ENCODE peak calls at places on chromosomes 3 and 15, in ten cellular contexts. F is activated naive CD4-positive, alpha-beta T cell treated with anti-CD3 and anti-CD28 coated beads, Interleukin-2, amount 50 U/mL, for 72 hours; H is cardiac septum; Z is hypothalamus; I is dorsolateral prefrontal cortex; E is NCI-H2107; X is ovary; U is pons; T is stimulated activated CD8-positive, alpha-beta memory T cell treated with anti-CD3 and anti-CD28 coated beads, Interleukin-4, amount 100 ng/mL, for 4 hours; C is NCI-H524. N is an unnamed sample.

GRCh38 chr3:141388823-141389617 is 20.7 kb downstream of the ZBTB38 start:
- DNase-seq in F (no peak), H (no peak), Z (no peak), I (no peak), E (no peak), X (no peak), U (no peak), T (no peak), C (no peak), N (no peak)

GRCh38 chr15:65979316-65979715 is 110.0 kb downstream of the RAB11A start:
- DNase-seq in F (no peak), H (no peak), Z (no peak), I (no peak), E (no peak), X (no peak), U (no peak), T (no peak), C (no peak), N (no peak)

GRCh38 chr3:73536336-73536895 is 88.3 kb downstream of the PDZRN3 start:
- DNase-seq in F (no peak), H (no peak), Z (no peak), I (no peak), E (no peak), X (no peak), U (no peak), T (no peak), C (no peak), N (no peak)

GRCh38 chr15:27201425-27201824 is 230.4 kb downstream of the GABRG3 start:
- DNase-seq in F (no peak), H (no peak), Z (no peak), I (no peak), E (no peak), X (no peak), U (no peak), T (no peak), C (peak), N (no peak)

GRCh38 chr3:7423995-7424394 is 563.1 kb downstream of the GRM7 start:
- DNase-seq in F (no peak), H (no peak), Z (no peak), I (no peak), E (no peak), X (no peak), U (no peak), T (no peak), C (no peak), N (no peak)

GRCh38 chr3:56754753-56755365 is 46.9 kb downstream of the ARHGEF3 start:
- DNase-seq in F (no peak), H (no peak), Z (no peak), I (no peak), E (no peak), X (no peak), U (no peak), T (no peak), C (no peak), N (no peak)

GRCh38 chr3:159126261-159127020 is 324.6 kb downstream of the MFSD1 start:
- DNase-seq in F (no peak), H (no peak), Z (no peak), I (no peak), E (no peak), X (no peak), U (no peak), T (no peak), C (no peak), N (no peak)

GRCh38 chr15:40498418-40498817 is 27.6 kb downstream of the CHST14 start:
- DNase-seq in F (no peak), H (no peak), Z (no peak), I (no peak), E (no peak), X (no peak), U (no peak), T (no peak), C (no peak), N (no peak)

GRCh38 chr3:125594581-125595011 is 701 bp downstream of the OSBPL11 start:
- DNase-seq in F (no peak), H (no peak), Z (no peak), I (no peak), E (no peak), X (peak), U (peak), T (no peak), C (no peak), N (peak)

GRCh38 chr15:90496791-90497190 is 32.9 kb upstream of the CRTC3 start:
- DNase-seq in F (no peak), H (no peak), Z (no peak), I (no peak), E (no peak), X (no peak), U (peak), T (no peak), C (peak), N (no peak)

GRCh38 chr3:184177767-184178306 is 3.2 kb downstream of the AP2M1 start:
- DNase-seq in F (no peak), H (no peak), Z (no peak), I (no peak), E (no peak), X (peak), U (no peak), T (no peak), C (no peak), N (no peak)

GRCh38 chr15:44738340-44738984 is 2.1 kb downstream of the TRIM69 start:
- DNase-seq in F (no peak), H (no peak), Z (no peak), I (no peak), E (no peak), X (no peak), U (peak), T (no peak), C (no peak), N (peak)

N was measured in OCI-M1.